ENCODE peak calls at places on chromosomes 7 and 10, in ten cellular contexts. M is Daoy, Q is skeletal muscle cell, S is NCI-H2171, B is Right ventricle myocardium superior, J is HEK293T, A is GM20000, I is head of caudate nucleus, Y is AG09319, L is HuH-7. U is an unnamed sample.

GRCh38 chr10:34995925-34996324 is 94.2 kb downstream of the CUL2 start:
- DNase-seq in M (no peak), Q (no peak), S (no peak), B (no peak), J (no peak), A (no peak), I (no peak), Y (no peak), L (no peak), U (no peak)

GRCh38 chr7:138565451-138566114 is 105.5 kb downstream of the TRIM24 start:
- DNase-seq in M (no peak), Q (peak), S (no peak), B (no peak), J (no peak), A (no peak), I (no peak), Y (no peak), L (no peak), U (no peak)

GRCh38 chr10:93073539-93074136 is at the start of gene CYP26A1:
- DNase-seq in M (no peak), Q (no peak), S (no peak), B (no peak), J (peak), A (peak), I (no peak), Y (no peak), L (peak), U (peak)

GRCh38 chr10:58465641-58466040 is 47.0 kb upstream of the BICC1 start:
- DNase-seq in M (no peak), Q (no peak), S (no peak), B (no peak), J (no peak), A (no peak), I (no peak), Y (no peak), L (no peak), U (no peak)

GRCh38 chr10:58351616-58352578 is 17.1 kb downstream of the UBE2D1 start:
- DNase-seq in M (no peak), Q (no peak), S (no peak), B (no peak), J (no peak), A (no peak), I (peak), Y (no peak), L (no peak), U (no peak)

GRCh38 chr10:95505641-95506040 is 55.5 kb downstream of the SORBS1 start:
- DNase-seq in M (no peak), Q (no peak), S (no peak), B (no peak), J (no peak), A (no peak), I (no peak), Y (no peak), L (no peak), U (no peak)

GRCh38 chr7:139494835-139495568 is 11.5 kb upstream of the KLRG2 start:
- DNase-seq in M (no peak), Q (no peak), S (no peak), B (no peak), J (no peak), A (peak), I (no peak), Y (no peak), L (no peak), U (no peak)

GRCh38 chr10:101047961-101048892 is 13.6 kb upstream of the KAZALD1 start:
- DNase-seq in M (no peak), Q (no peak), S (no peak), B (no peak), J (no peak), A (no peak), I (no peak), Y (no peak), L (no peak), U (peak)

GRCh38 chr10:68231106-68231901 is 609 bp downstream of the ATOH7 start:
- DNase-seq in M (peak), Q (peak), S (no peak), B (peak), J (peak), A (peak), I (peak), Y (no peak), L (peak), U (peak)

GRCh38 chr7:91630581-91631370 is 249.7 kb downstream of the MTERF1 start:
- DNase-seq in M (no peak), Q (no peak), S (no peak), B (no peak), J (no peak), A (no peak), I (no peak), Y (no peak), L (no peak), U (no peak)

GRCh38 chr10:86648706-86649426 is 5.5 kb upstream of the OPN4 start:
- DNase-seq in M (peak), Q (peak), S (no peak), B (peak), J (no peak), A (no peak), I (no peak), Y (peak), L (no peak), U (peak)

GRCh38 chr7:40232242-40232929 is 97.6 kb downstream of the SUGCT start:
- DNase-seq in M (peak), Q (peak), S (peak), B (no peak), J (peak), A (peak), I (no peak), Y (peak), L (peak), U (no peak)

GRCh38 chr10:119306964-119307363 is 99.6 kb downstream of the GRK5 start:
- DNase-seq in M (no peak), Q (no peak), S (no peak), B (no peak), J (no peak), A (no peak), I (no peak), Y (no peak), L (no peak), U (no peak)

GRCh38 chr7:107948645-107949442 is 54.1 kb downstream of the LAMB1 start:
- DNase-seq in M (peak), Q (peak), S (no peak), B (no peak), J (no peak), A (no peak), I (no peak), Y (peak), L (no peak), U (no peak)

GRCh38 chr10:59585046-59585700 is 124.5 kb downstream of the SLC16A9 start:
- DNase-seq in M (peak), Q (no peak), S (no peak), B (no peak), J (no peak), A (no peak), I (peak), Y (no peak), L (no peak), U (no peak)